ENCODE peak calls at places on chromosomes 12 and 14, in five cellular contexts. B is left lung, C is NCI-H2107, A is NCI-H1417 treated with DMSO at 0.1 percent for 48 hours, Q is MCF 10A. Y is an unnamed sample.

GRCh38 chr14:77303417-77304156 is 17.1 kb downstream of the POMT2 start:
- DNase-seq in Q (peak; percentile 96), C (peak; percentile 76), A (no peak), B (no peak), Y (no peak)

GRCh38 chr12:69097619-69098368 is 141.6 kb upstream of the CPSF6 start:
- DNase-seq in C (no peak), Q (peak; percentile 48), B (no peak), A (no peak), Y (no peak)

GRCh38 chr14:57575482-57575881 is 81.8 kb upstream of the CCDC198 start:
- DNase-seq in C (no peak), Q (no peak), B (no peak), A (peak; percentile 64), Y (peak; percentile 18)

GRCh38 chr12:69339999-69340398 is 8.2 kb upstream of the LYZ start:
- DNase-seq in C (no peak), A (no peak), B (no peak), Q (no peak), Y (no peak)

GRCh38 chr12:71216725-71217579 is 59.2 kb upstream of the TSPAN8 start:
- DNase-seq in B (no peak), A (peak; percentile 64), Q (peak; percentile 69), C (no peak), Y (peak; percentile 21)

GRCh38 chr12:27244680-27245005 is 557 bp downstream of the STK38L start:
- DNase-seq in Q (peak; percentile 59), C (no peak), B (no peak), A (no peak), Y (no peak)

GRCh38 chr12:203462-204260 is 10.3 kb downstream of the SLC6A12 start:
- DNase-seq in C (no peak), B (no peak), A (no peak), Q (no peak), Y (no peak)

GRCh38 chr14:24734917-24735500 is 101.0 kb upstream of the GZMB start:
- DNase-seq in B (no peak), A (peak; percentile 85), Q (peak; percentile 17), C (peak; percentile 82), Y (peak; percentile 32)

GRCh38 chr12:94080684-94081009 is 67.7 kb upstream of the PLXNC1 start:
- DNase-seq in A (no peak), B (no peak), Q (no peak), C (no peak), Y (no peak)

GRCh38 chr12:80860928-80861327 is 76.8 kb downstream of the LIN7A start:
- DNase-seq in A (no peak), B (no peak), C (no peak), Q (no peak), Y (no peak)

GRCh38 chr14:38788060-38788459 is 315.0 kb downstream of the SEC23A start:
- DNase-seq in B (no peak), A (no peak), C (no peak), Q (no peak), Y (no peak)

GRCh38 chr12:130145731-130146130 is 16.5 kb upstream of the FZD10 start:
- DNase-seq in B (no peak), A (no peak), C (no peak), Q (peak; percentile 41), Y (no peak)

GRCh38 chr12:52670506-52670905 is 9.7 kb downstream of the KRT1 start:
- DNase-seq in B (no peak), Q (no peak), C (no peak), A (no peak), Y (no peak)

GRCh38 chr14:69107407-69108003 is 45.4 kb downstream of the DCAF5 start:
- DNase-seq in A (peak; percentile 19), C (peak; percentile 83), B (no peak), Q (peak; percentile 84), Y (peak; percentile 39)

GRCh38 chr14:68458840-68459469 is 333.9 kb downstream of the ZFP36L1 start:
- DNase-seq in A (no peak), C (no peak), Q (peak; percentile 94), B (peak; percentile 51), Y (no peak)

GRCh38 chr12:13347241-13348043 is 150.9 kb downstream of the EMP1 start:
- DNase-seq in A (no peak), Q (peak; percentile 72), C (no peak), B (no peak), Y (no peak)

GRCh38 chr14:47302121-47302520 is 373.3 kb downstream of the MDGA2 start:
- DNase-seq in Q (no peak), C (no peak), B (no peak), A (no peak), Y (no peak)

GRCh38 chr14:67389261-67389660 is 22.7 kb downstream of the PLEK2 start:
- DNase-seq in B (no peak), A (no peak), C (no peak), Q (no peak), Y (no peak)

GRCh38 chr14:73724696-73725095 is 10.5 kb upstream of the PNMA1 start:
- DNase-seq in B (no peak), A (no peak), C (no peak), Q (no peak), Y (no peak)

GRCh38 chr12:113880337-113880736 is 85.8 kb downstream of the RBM19 start:
- DNase-seq in Q (no peak), A (no peak), B (no peak), C (peak; percentile 91), Y (peak; percentile 82)

Y was measured in NCI-H187.